ENCODE peak calls at places on chromosome 14, in nine cellular contexts. One of them, this sample, is unnamed.

GRCh38 chr14:70020350-70021170 is 141.3 kb downstream of the SMOC1 start:
- DNase-seq in NCI-H1694: no peak
- DNase-seq in SW480: no peak
- DNase-seq in left ventricle myocardium superior: no peak
- DNase-seq in AG04450: no peak
- DNase-seq in effector memory CD4-positive, alpha-beta T cell: no peak
- DNase-seq in nephron progenitor cell: no peak
- DNase-seq in cardiac fibroblast: no peak
- DNase-seq in left lung: no peak
- DNase-seq in this sample: no peak

GRCh38 chr14:29926228-29926627 is 1.4 kb downstream of the PRKD1 start:
- DNase-seq in nephron progenitor cell: peak; percentile 6
- DNase-seq in left ventricle myocardium superior: no peak
- DNase-seq in AG04450: no peak
- DNase-seq in left lung: no peak
- DNase-seq in NCI-H1694: peak; percentile 8
- DNase-seq in cardiac fibroblast: no peak
- DNase-seq in effector memory CD4-positive, alpha-beta T cell: no peak
- DNase-seq in SW480: no peak
- DNase-seq in this sample: no peak

GRCh38 chr14:105475916-105476845 is 1.6 kb downstream of the CRIP2 start:
- DNase-seq in NCI-H1694: no peak
- DNase-seq in left ventricle myocardium superior: peak; percentile 84
- DNase-seq in AG04450: no peak
- DNase-seq in left lung: peak; percentile 67
- DNase-seq in SW480: no peak
- DNase-seq in cardiac fibroblast: peak; percentile 64
- DNase-seq in effector memory CD4-positive, alpha-beta T cell: no peak
- DNase-seq in nephron progenitor cell: no peak
- DNase-seq in this sample: no peak

GRCh38 chr14:54148251-54148650 is 191.6 kb upstream of the BMP4 start:
- DNase-seq in AG04450: no peak
- DNase-seq in SW480: no peak
- DNase-seq in left ventricle myocardium superior: no peak
- DNase-seq in NCI-H1694: no peak
- DNase-seq in effector memory CD4-positive, alpha-beta T cell: no peak
- DNase-seq in left lung: no peak
- DNase-seq in cardiac fibroblast: peak; percentile 34
- DNase-seq in nephron progenitor cell: no peak
- DNase-seq in this sample: no peak

GRCh38 chr14:58280954-58281787 is 17.2 kb upstream of the ARID4A start:
- DNase-seq in left lung: no peak
- DNase-seq in left ventricle myocardium superior: no peak
- DNase-seq in nephron progenitor cell: no peak
- DNase-seq in cardiac fibroblast: peak; percentile 96
- DNase-seq in AG04450: peak; percentile 65
- DNase-seq in SW480: no peak
- DNase-seq in effector memory CD4-positive, alpha-beta T cell: peak; percentile 11
- DNase-seq in NCI-H1694: no peak
- DNase-seq in this sample: peak; percentile 96

GRCh38 chr14:50830932-50831703 is at the start of gene NIN:
- DNase-seq in nephron progenitor cell: peak; percentile 84
- DNase-seq in left lung: peak; percentile 81
- DNase-seq in AG04450: no peak
- DNase-seq in SW480: peak; percentile 77
- DNase-seq in cardiac fibroblast: peak; percentile 68
- DNase-seq in NCI-H1694: no peak
- DNase-seq in effector memory CD4-positive, alpha-beta T cell: peak; percentile 51
- DNase-seq in left ventricle myocardium superior: peak; percentile 90
- DNase-seq in this sample: peak; percentile 84

GRCh38 chr14:90561031-90561430 is 164.2 kb downstream of the CALM1 start:
- DNase-seq in effector memory CD4-positive, alpha-beta T cell: no peak
- DNase-seq in nephron progenitor cell: no peak
- DNase-seq in AG04450: no peak
- DNase-seq in SW480: no peak
- DNase-seq in NCI-H1694: peak; percentile 20
- DNase-seq in left ventricle myocardium superior: no peak
- DNase-seq in left lung: no peak
- DNase-seq in cardiac fibroblast: no peak
- DNase-seq in this sample: no peak

GRCh38 chr14:99023371-99023770 is 248.6 kb downstream of the BCL11B start:
- DNase-seq in AG04450: no peak
- DNase-seq in nephron progenitor cell: no peak
- DNase-seq in left ventricle myocardium superior: no peak
- DNase-seq in SW480: no peak
- DNase-seq in effector memory CD4-positive, alpha-beta T cell: no peak
- DNase-seq in cardiac fibroblast: no peak
- DNase-seq in NCI-H1694: no peak
- DNase-seq in left lung: no peak
- DNase-seq in this sample: no peak